ENCODE peak calls at places on chromosomes 11 and 22, in four cellular contexts. One of them, this sample, is unnamed.

GRCh38 chr11:71432761-71433647 is 15.2 kb downstream of the DHCR7 start:
- DNase-seq in heart right ventricle: no peak
- DNase-seq in kidney epithelial cell: no peak
- DNase-seq in astrocyte of the cerebellum: no peak
- DNase-seq in this sample: no peak

GRCh38 chr22:27987557-27987956 is 68.5 kb upstream of the PITPNB start:
- DNase-seq in heart right ventricle: no peak
- DNase-seq in kidney epithelial cell: peak
- DNase-seq in astrocyte of the cerebellum: peak
- DNase-seq in this sample: no peak

GRCh38 chr11:48103621-48104561 is 112.7 kb upstream of the OR4B1 start:
- DNase-seq in heart right ventricle: no peak
- DNase-seq in kidney epithelial cell: peak
- DNase-seq in astrocyte of the cerebellum: no peak
- DNase-seq in this sample: no peak

GRCh38 chr11:7421136-7421535 is 64.2 kb upstream of the OLFML1 start:
- DNase-seq in heart right ventricle: no peak
- DNase-seq in kidney epithelial cell: no peak
- DNase-seq in astrocyte of the cerebellum: no peak
- DNase-seq in this sample: no peak

GRCh38 chr11:12377106-12377823 is at the start of gene PARVA:
- DNase-seq in heart right ventricle: peak
- DNase-seq in kidney epithelial cell: no peak
- DNase-seq in astrocyte of the cerebellum: peak
- DNase-seq in this sample: peak

GRCh38 chr11:2134022-2135010 is 4.9 kb downstream of the IGF2 start:
- DNase-seq in heart right ventricle: no peak
- DNase-seq in kidney epithelial cell: no peak
- DNase-seq in astrocyte of the cerebellum: no peak
- DNase-seq in this sample: no peak

GRCh38 chr11:79155237-79155636 is 285.6 kb downstream of the TENM4 start:
- DNase-seq in heart right ventricle: no peak
- DNase-seq in kidney epithelial cell: no peak
- DNase-seq in astrocyte of the cerebellum: no peak
- DNase-seq in this sample: no peak

GRCh38 chr11:25981998-25982397 is 349.9 kb upstream of the ANO3 start:
- DNase-seq in heart right ventricle: peak
- DNase-seq in kidney epithelial cell: peak
- DNase-seq in astrocyte of the cerebellum: peak
- DNase-seq in this sample: peak

GRCh38 chr11:123202155-123202714 is 7.2 kb upstream of the CLMP start:
- DNase-seq in heart right ventricle: peak
- DNase-seq in kidney epithelial cell: no peak
- DNase-seq in astrocyte of the cerebellum: no peak
- DNase-seq in this sample: no peak

GRCh38 chr22:27674524-27674923 is 127.0 kb downstream of the MN1 start:
- DNase-seq in heart right ventricle: no peak
- DNase-seq in kidney epithelial cell: no peak
- DNase-seq in astrocyte of the cerebellum: no peak
- DNase-seq in this sample: no peak

GRCh38 chr11:64068705-64069400 is 33.1 kb downstream of the FLRT1 start:
- DNase-seq in heart right ventricle: no peak
- DNase-seq in kidney epithelial cell: no peak
- DNase-seq in astrocyte of the cerebellum: no peak
- DNase-seq in this sample: no peak

GRCh38 chr22:31102441-31103081 is 4.8 kb downstream of the SELENOM start:
- DNase-seq in heart right ventricle: peak
- DNase-seq in kidney epithelial cell: no peak
- DNase-seq in astrocyte of the cerebellum: no peak
- DNase-seq in this sample: no peak

GRCh38 chr22:45779351-45779750 is 107.7 kb downstream of the ATXN10 start:
- DNase-seq in heart right ventricle: no peak
- DNase-seq in kidney epithelial cell: no peak
- DNase-seq in astrocyte of the cerebellum: no peak
- DNase-seq in this sample: no peak

GRCh38 chr11:70934999-70935768 is 317.2 kb downstream of the SHANK2 start:
- DNase-seq in heart right ventricle: no peak
- DNase-seq in kidney epithelial cell: no peak
- DNase-seq in astrocyte of the cerebellum: no peak
- DNase-seq in this sample: no peak

GRCh38 chr11:47143322-47143721 is 33.4 kb downstream of the ARFGAP2 start:
- DNase-seq in heart right ventricle: peak
- DNase-seq in kidney epithelial cell: peak
- DNase-seq in astrocyte of the cerebellum: no peak
- DNase-seq in this sample: no peak

GRCh38 chr11:44753965-44754645 is 27.3 kb downstream of the TSPAN18 start:
- DNase-seq in heart right ventricle: no peak
- DNase-seq in kidney epithelial cell: no peak
- DNase-seq in astrocyte of the cerebellum: no peak
- DNase-seq in this sample: no peak

GRCh38 chr11:27367881-27368280 is 4.9 kb upstream of the CCDC34 start:
- DNase-seq in heart right ventricle: no peak
- DNase-seq in kidney epithelial cell: no peak
- DNase-seq in astrocyte of the cerebellum: no peak
- DNase-seq in this sample: no peak

GRCh38 chr11:66448523-66448922 is 9.9 kb upstream of the MRPL11 start:
- DNase-seq in heart right ventricle: no peak
- DNase-seq in kidney epithelial cell: no peak
- DNase-seq in astrocyte of the cerebellum: no peak
- DNase-seq in this sample: no peak

GRCh38 chr11:129950319-129951034 is 52.2 kb downstream of the PRDM10 start:
- DNase-seq in heart right ventricle: peak
- DNase-seq in kidney epithelial cell: no peak
- DNase-seq in astrocyte of the cerebellum: peak
- DNase-seq in this sample: no peak

GRCh38 chr22:38973289-38974169 is 8.6 kb upstream of the APOBEC3B start:
- DNase-seq in heart right ventricle: no peak
- DNase-seq in kidney epithelial cell: no peak
- DNase-seq in astrocyte of the cerebellum: no peak
- DNase-seq in this sample: no peak

GRCh38 chr11:12469451-12469850 is 92.1 kb downstream of the PARVA start:
- DNase-seq in heart right ventricle: no peak
- DNase-seq in kidney epithelial cell: no peak
- DNase-seq in astrocyte of the cerebellum: no peak
- DNase-seq in this sample: no peak

GRCh38 chr22:23063539-23064380 is 6.6 kb upstream of the GNAZ start:
- DNase-seq in heart right ventricle: peak
- DNase-seq in kidney epithelial cell: no peak
- DNase-seq in astrocyte of the cerebellum: no peak
- DNase-seq in this sample: no peak

GRCh38 chr11:69902337-69902736 is 83.1 kb upstream of the FGF3 start:
- DNase-seq in heart right ventricle: no peak
- DNase-seq in kidney epithelial cell: no peak
- DNase-seq in astrocyte of the cerebellum: no peak
- DNase-seq in this sample: no peak

GRCh38 chr22:23305922-23306374 is 125.6 kb downstream of the BCR start:
- DNase-seq in heart right ventricle: peak
- DNase-seq in kidney epithelial cell: no peak
- DNase-seq in astrocyte of the cerebellum: peak
- DNase-seq in this sample: no peak

GRCh38 chr11:9002920-9003572 is 755 bp downstream of the NRIP3 start:
- DNase-seq in heart right ventricle: no peak
- DNase-seq in kidney epithelial cell: no peak
- DNase-seq in astrocyte of the cerebellum: no peak
- DNase-seq in this sample: no peak

GRCh38 chr22:40022536-40023225 is 27.9 kb downstream of the FAM83F start:
- DNase-seq in heart right ventricle: no peak
- DNase-seq in kidney epithelial cell: no peak
- DNase-seq in astrocyte of the cerebellum: no peak
- DNase-seq in this sample: no peak

GRCh38 chr11:57641426-57641825 is 8.3 kb downstream of the YPEL4 start:
- DNase-seq in heart right ventricle: no peak
- DNase-seq in kidney epithelial cell: no peak
- DNase-seq in astrocyte of the cerebellum: no peak
- DNase-seq in this sample: no peak

GRCh38 chr11:75421902-75422247 is 11.1 kb downstream of the KLHL35 start:
- DNase-seq in heart right ventricle: no peak
- DNase-seq in kidney epithelial cell: no peak
- DNase-seq in astrocyte of the cerebellum: no peak
- DNase-seq in this sample: no peak

GRCh38 chr11:44936527-44936926 is 14.2 kb downstream of the TP53I11 start:
- DNase-seq in heart right ventricle: peak
- DNase-seq in kidney epithelial cell: no peak
- DNase-seq in astrocyte of the cerebellum: peak
- DNase-seq in this sample: no peak

GRCh38 chr11:134248910-134249480 is 4.2 kb downstream of the THYN1 start:
- DNase-seq in heart right ventricle: no peak
- DNase-seq in kidney epithelial cell: no peak
- DNase-seq in astrocyte of the cerebellum: no peak
- DNase-seq in this sample: no peak

GRCh38 chr11:86152006-86152862 is 83.3 kb upstream of the PICALM start:
- DNase-seq in heart right ventricle: no peak
- DNase-seq in kidney epithelial cell: peak
- DNase-seq in astrocyte of the cerebellum: no peak
- DNase-seq in this sample: peak

GRCh38 chr11:133819916-133820315 is 25.4 kb downstream of the SPATA19 start:
- DNase-seq in heart right ventricle: no peak
- DNase-seq in kidney epithelial cell: no peak
- DNase-seq in astrocyte of the cerebellum: no peak
- DNase-seq in this sample: no peak

GRCh38 chr11:118841469-118842222 is 42.0 kb upstream of the CXCR5 start:
- DNase-seq in heart right ventricle: no peak
- DNase-seq in kidney epithelial cell: no peak
- DNase-seq in astrocyte of the cerebellum: no peak
- DNase-seq in this sample: no peak

GRCh38 chr11:120073196-120073595 is 64.7 kb downstream of the TRIM29 start:
- DNase-seq in heart right ventricle: no peak
- DNase-seq in kidney epithelial cell: no peak
- DNase-seq in astrocyte of the cerebellum: no peak
- DNase-seq in this sample: no peak

GRCh38 chr22:22431271-22432220 is 77.0 kb downstream of the ZNF280B start:
- DNase-seq in heart right ventricle: peak
- DNase-seq in kidney epithelial cell: peak
- DNase-seq in astrocyte of the cerebellum: peak
- DNase-seq in this sample: peak

GRCh38 chr11:70364745-70365535 is 33.4 kb upstream of the CTTN start:
- DNase-seq in heart right ventricle: no peak
- DNase-seq in kidney epithelial cell: no peak
- DNase-seq in astrocyte of the cerebellum: no peak
- DNase-seq in this sample: no peak

GRCh38 chr22:23133922-23134321 is 7.9 kb downstream of the RSPH14 start:
- DNase-seq in heart right ventricle: no peak
- DNase-seq in kidney epithelial cell: no peak
- DNase-seq in astrocyte of the cerebellum: no peak
- DNase-seq in this sample: no peak

GRCh38 chr11:128481135-128481534 is 106.2 kb downstream of the ETS1 start:
- DNase-seq in heart right ventricle: no peak
- DNase-seq in kidney epithelial cell: peak
- DNase-seq in astrocyte of the cerebellum: peak
- DNase-seq in this sample: peak

GRCh38 chr11:108009497-108010360 is 1.0 kb downstream of the CUL5 start:
- DNase-seq in heart right ventricle: no peak
- DNase-seq in kidney epithelial cell: no peak
- DNase-seq in astrocyte of the cerebellum: no peak
- DNase-seq in this sample: no peak

DNA sequence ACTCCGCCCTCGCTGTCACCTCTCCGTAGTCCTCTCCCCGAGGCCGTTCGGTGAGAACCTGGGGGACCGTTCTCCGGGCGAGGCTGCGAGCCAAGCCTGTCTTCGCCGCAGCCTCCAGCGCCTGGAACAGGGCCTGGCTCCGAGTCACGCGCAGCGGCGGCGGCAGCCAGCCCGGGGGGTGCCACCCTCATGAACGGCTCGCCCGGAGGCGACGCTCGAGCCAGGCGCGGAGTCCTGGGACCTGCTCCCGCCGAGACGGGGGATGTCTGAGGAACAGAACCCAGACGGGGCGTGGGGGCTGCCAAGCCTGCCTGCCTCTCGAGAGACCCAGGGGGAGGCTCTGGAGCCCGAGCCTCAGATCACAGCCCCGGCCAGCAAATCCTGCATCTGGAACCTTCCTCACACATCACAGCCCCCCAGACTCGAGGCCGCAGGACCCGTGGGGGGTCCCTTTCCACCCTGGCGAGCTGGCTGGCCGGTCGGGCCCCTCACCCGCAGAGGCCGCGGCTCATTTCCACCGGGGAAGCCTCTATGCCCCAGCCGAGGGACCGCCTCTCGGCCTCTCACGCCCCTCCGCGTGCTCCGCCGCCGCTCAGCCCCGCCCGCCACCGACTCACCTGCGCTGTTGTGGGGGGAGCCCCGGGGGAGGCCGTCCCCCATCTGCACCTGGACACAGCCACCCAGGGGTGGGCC is 4.1 kb downstream of the SHISA8 start:
- DNase-seq in heart right ventricle: peak
- DNase-seq in kidney epithelial cell: no peak
- DNase-seq in astrocyte of the cerebellum: no peak
- DNase-seq in this sample: no peak
- H3K4me3 ChIP-seq in heart right ventricle: peak
- H3K4me3 ChIP-seq in kidney epithelial cell: no peak
- H3K4me3 ChIP-seq in astrocyte of the cerebellum: no peak
- H3K4me3 ChIP-seq in this sample: peak

DNA sequence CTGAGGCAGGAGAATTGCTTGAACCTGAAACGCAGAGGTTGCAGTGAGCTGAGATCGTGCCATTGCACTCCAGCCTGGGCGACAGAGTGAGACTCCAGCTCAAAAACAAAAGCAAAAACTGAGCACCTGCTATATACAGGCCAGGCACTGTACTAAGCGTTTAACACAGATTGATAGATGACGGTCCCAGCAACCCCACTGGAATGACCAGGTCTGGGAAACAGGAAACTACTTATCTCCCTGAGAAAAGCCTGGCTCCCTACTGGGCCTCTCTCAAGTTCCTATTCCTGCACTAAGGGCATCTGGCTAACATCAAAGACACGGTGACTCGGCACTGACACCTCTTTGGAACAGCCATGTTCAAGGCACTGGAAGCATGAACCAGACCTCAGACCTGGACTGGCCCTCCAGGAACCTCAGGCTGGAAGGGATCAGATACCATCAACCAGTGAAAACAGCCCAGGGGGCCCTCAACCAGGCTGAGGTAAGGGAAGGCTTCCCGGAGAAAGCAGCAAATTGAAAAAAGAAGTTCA is 16.6 kb downstream of the ARAP1 start:
- DNase-seq in heart right ventricle: peak
- DNase-seq in kidney epithelial cell: no peak
- DNase-seq in astrocyte of the cerebellum: no peak
- DNase-seq in this sample: no peak
- H3K4me3 ChIP-seq in heart right ventricle: no peak
- H3K4me3 ChIP-seq in kidney epithelial cell: no peak
- H3K4me3 ChIP-seq in astrocyte of the cerebellum: no peak
- H3K4me3 ChIP-seq in this sample: no peak

GRCh38 chr22:37544955-37545702 is 15.2 kb upstream of the CDC42EP1 start:
- DNase-seq in heart right ventricle: peak
- DNase-seq in kidney epithelial cell: no peak
- DNase-seq in astrocyte of the cerebellum: no peak
- DNase-seq in this sample: no peak
- H3K4me3 ChIP-seq in heart right ventricle: peak
- H3K4me3 ChIP-seq in kidney epithelial cell: no peak
- H3K4me3 ChIP-seq in astrocyte of the cerebellum: peak
- H3K4me3 ChIP-seq in this sample: peak

DNA sequence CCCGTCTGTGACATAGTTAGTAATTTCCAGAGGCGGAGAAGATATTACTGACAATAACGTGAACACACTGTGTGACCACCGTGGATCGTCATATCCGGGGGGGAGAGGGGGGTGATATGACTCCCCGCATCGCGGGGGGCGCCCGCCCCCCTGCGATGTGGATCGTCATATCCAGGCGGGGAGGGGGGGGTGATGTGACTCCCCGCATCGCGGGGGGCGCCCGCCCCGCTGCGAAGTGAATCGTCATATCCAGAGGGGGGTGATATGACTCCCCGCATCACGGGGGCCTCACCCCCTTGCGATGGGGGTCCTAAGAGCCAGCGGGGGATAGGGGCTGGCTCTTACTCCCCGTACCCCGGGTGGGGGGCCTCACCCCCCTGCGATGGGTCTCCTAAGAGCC is 20.0 kb downstream of the UNC93B1 start:
- DNase-seq in heart right ventricle: no peak
- DNase-seq in kidney epithelial cell: no peak
- DNase-seq in astrocyte of the cerebellum: no peak
- DNase-seq in this sample: no peak
- H3K4me3 ChIP-seq in heart right ventricle: no peak
- H3K4me3 ChIP-seq in kidney epithelial cell: no peak
- H3K4me3 ChIP-seq in astrocyte of the cerebellum: no peak
- H3K4me3 ChIP-seq in this sample: no peak

This sample was measured in epithelial cell of proximal tubule.